ENCODE peak calls at places on chromosomes 1 and 21, in four cellular contexts. W is stromal cell of bone marrow, A is heart right ventricle, D is NCI-H1436. Q is an unnamed sample.

GRCh38 chr1:65431111-65431705 is 10.7 kb downstream of the LEPR start:
- DNase-seq in W (no peak), A (no peak), D (peak), Q (no peak)

GRCh38 chr1:177013273-177013672 is 151.2 kb downstream of the ASTN1 start:
- DNase-seq in W (no peak), A (no peak), D (no peak), Q (no peak)

GRCh38 chr21:41227357-41228005 is 59.5 kb downstream of the BACE2 start:
- DNase-seq in W (no peak), A (no peak), D (no peak), Q (no peak)

GRCh38 chr1:19315378-19316206 is 3.5 kb downstream of the SLC66A1 start:
- DNase-seq in W (no peak), A (no peak), D (no peak), Q (no peak)

GRCh38 chr1:40300651-40301050 is 16.4 kb downstream of the COL9A2 start:
- DNase-seq in W (no peak), A (no peak), D (no peak), Q (no peak)

GRCh38 chr1:11521605-11522399 is 42.8 kb downstream of the DISP3 start:
- DNase-seq in W (no peak), A (no peak), D (no peak), Q (no peak)

GRCh38 chr1:240092301-240093119 is 827 bp downstream of the FMN2 start:
- DNase-seq in W (no peak), A (no peak), D (peak), Q (no peak)

GRCh38 chr1:183989078-183989577 is 48.4 kb downstream of the COLGALT2 start:
- DNase-seq in W (peak), A (peak), D (no peak), Q (no peak)

GRCh38 chr21:36211660-36212512 is 55.3 kb downstream of the DOP1B start:
- DNase-seq in W (peak), A (no peak), D (no peak), Q (no peak)

GRCh38 chr1:5863238-5863637 is 129.0 kb downstream of the NPHP4 start:
- DNase-seq in W (no peak), A (no peak), D (no peak), Q (no peak)

GRCh38 chr21:46639489-46640386 is 4.3 kb downstream of the PRMT2 start:
- DNase-seq in W (no peak), A (no peak), D (peak), Q (no peak)

GRCh38 chr1:14300991-14301703 is 297.3 kb upstream of the KAZN start:
- DNase-seq in W (no peak), A (peak), D (no peak), Q (no peak)

GRCh38 chr1:31196685-31197084 is 43.0 kb downstream of the NKAIN1 start:
- DNase-seq in W (peak), A (no peak), D (no peak), Q (no peak)

GRCh38 chr1:40982721-40983120 is 3.2 kb downstream of the CTPS1 start:
- DNase-seq in W (no peak), A (no peak), D (no peak), Q (no peak)

GRCh38 chr21:45001134-45002095 is 61.6 kb downstream of the SLX9 start:
- DNase-seq in W (peak), A (peak), D (no peak), Q (no peak)

GRCh38 chr1:7457811-7458210 is 313.3 kb upstream of the VAMP3 start:
- DNase-seq in W (no peak), A (no peak), D (no peak), Q (no peak)

GRCh38 chr1:20719261-20719660 is 1.5 kb upstream of the KIF17 start:
- DNase-seq in W (no peak), A (no peak), D (no peak), Q (no peak)

GRCh38 chr1:226738995-226739695 is at the start of gene ITPKB:
- DNase-seq in W (peak), A (peak), D (no peak), Q (no peak)

GRCh38 chr21:23475518-23476189 is 2131.6 kb downstream of the MRPL39 start:
- DNase-seq in W (no peak), A (no peak), D (no peak), Q (no peak)

Q was measured in HCT116.